ENCODE peak calls at places on chromosomes 4 and X, in eight cellular contexts. F is Right ventricle myocardium superior; D is fibroblast of gingiva; W is effector CD4-positive, alpha-beta T cell; L is cardiac muscle cell; P is AG08396; U is endothelial cell; A is breast epithelium. M is an unnamed sample.

GRCh38 chrX:135513140-135513535 is 7.3 kb upstream of the INTS6L start:
- DNase-seq in F (no peak), D (no peak), W (no peak), L (no peak), P (no peak), U (no peak), A (no peak), M (no peak)

GRCh38 chr4:144818136-144818535 is 172.2 kb downstream of the HHIP start:
- DNase-seq in F (no peak), D (no peak), W (no peak), L (no peak), P (no peak), U (no peak), A (no peak), M (no peak)

GRCh38 chr4:20180509-20180908 is 71.2 kb upstream of the SLIT2 start:
- DNase-seq in F (no peak), D (no peak), W (no peak), L (no peak), P (no peak), U (no peak), A (no peak), M (no peak)

GRCh38 chrX:21354725-21355124 is 19.5 kb upstream of the CNKSR2 start:
- DNase-seq in F (no peak), D (no peak), W (no peak), L (no peak), P (no peak), U (no peak), A (no peak), M (no peak)

GRCh38 chr4:103645991-103646390 is 73.8 kb downstream of the TACR3 start:
- DNase-seq in F (no peak), D (no peak), W (no peak), L (no peak), P (no peak), U (no peak), A (no peak), M (no peak)

GRCh38 chr4:99827857-99828256 is 11.2 kb downstream of the DAPP1 start:
- DNase-seq in F (no peak), D (no peak), W (no peak), L (no peak), P (no peak), U (no peak), A (no peak), M (no peak)

GRCh38 chrX:103792916-103793540 is 16.4 kb downstream of the PLP1 start:
- DNase-seq in F (no peak), D (peak), W (no peak), L (peak), P (no peak), U (no peak), A (no peak), M (no peak)

GRCh38 chrX:110258552-110258951 is 59.3 kb downstream of the AMMECR1 start:
- DNase-seq in F (no peak), D (peak), W (no peak), L (peak), P (no peak), U (no peak), A (no peak), M (no peak)

GRCh38 chrX:71976753-71977152 is 66.1 kb downstream of the NHSL2 start:
- DNase-seq in F (no peak), D (no peak), W (no peak), L (peak), P (no peak), U (no peak), A (no peak), M (no peak)

GRCh38 chr4:4914965-4915845 is 55.7 kb downstream of the MSX1 start:
- DNase-seq in F (no peak), D (no peak), W (no peak), L (no peak), P (no peak), U (no peak), A (no peak), M (no peak)

GRCh38 chrX:10350991-10351390 is 194.2 kb downstream of the CLCN4 start:
- DNase-seq in F (no peak), D (peak), W (no peak), L (no peak), P (peak), U (no peak), A (no peak), M (no peak)

GRCh38 chrX:111568356-111568755 is 56.9 kb downstream of the SERTM2 start:
- DNase-seq in F (no peak), D (no peak), W (no peak), L (peak), P (peak), U (peak), A (no peak), M (no peak)

GRCh38 chrX:37347420-37347819 is 1.7 kb upstream of the PRRG1 start:
- DNase-seq in F (peak), D (peak), W (no peak), L (peak), P (peak), U (no peak), A (no peak), M (no peak)

GRCh38 chrX:24125028-24125612 is 24.4 kb upstream of the ZFX start:
- DNase-seq in F (no peak), D (no peak), W (no peak), L (no peak), P (no peak), U (no peak), A (no peak), M (no peak)

GRCh38 chrX:121558886-121559285 is 511.5 kb downstream of the GLUD2 start:
- DNase-seq in F (no peak), D (no peak), W (no peak), L (no peak), P (no peak), U (no peak), A (no peak), M (no peak)

GRCh38 chr4:86441175-86441960 is 81.5 kb upstream of the MAPK10 start:
- DNase-seq in F (no peak), D (peak), W (no peak), L (peak), P (no peak), U (no peak), A (no peak), M (no peak)

GRCh38 chrX:115533485-115533884 is 27.5 kb upstream of the PLS3 start:
- DNase-seq in F (no peak), D (peak), W (no peak), L (peak), P (peak), U (no peak), A (no peak), M (no peak)

GRCh38 chr4:83890231-83890630 is 354.3 kb downstream of the GPAT3 start:
- DNase-seq in F (no peak), D (no peak), W (no peak), L (no peak), P (no peak), U (no peak), A (no peak), M (no peak)

GRCh38 chr4:144280688-144281087 is 140.2 kb upstream of the GYPA start:
- DNase-seq in F (no peak), D (no peak), W (no peak), L (no peak), P (no peak), U (no peak), A (no peak), M (no peak)

GRCh38 chrX:41468647-41469323 is 21.6 kb downstream of the NYX start:
- DNase-seq in F (no peak), D (peak), W (no peak), L (peak), P (no peak), U (no peak), A (no peak), M (no peak)

GRCh38 chr4:101280866-101281600 is 66.3 kb downstream of the PPP3CA start:
- DNase-seq in F (no peak), D (no peak), W (no peak), L (no peak), P (no peak), U (no peak), A (no peak), M (no peak)

GRCh38 chr4:180449395-180449956 is 1793.7 kb upstream of the TENM3 start:
- DNase-seq in F (no peak), D (no peak), W (no peak), L (peak), P (no peak), U (peak), A (no peak), M (no peak)

GRCh38 chr4:146567396-146567795 is 45.7 kb upstream of the SLC10A7 start:
- DNase-seq in F (no peak), D (no peak), W (no peak), L (peak), P (no peak), U (no peak), A (no peak), M (no peak)

GRCh38 chr4:37675587-37676290 is 10.4 kb downstream of the RELL1 start:
- DNase-seq in F (no peak), D (no peak), W (no peak), L (no peak), P (no peak), U (no peak), A (no peak), M (no peak)

GRCh38 chrX:153074935-153075334 is 2.7 kb downstream of the PNMA6A start:
- DNase-seq in F (no peak), D (no peak), W (no peak), L (no peak), P (no peak), U (no peak), A (no peak), M (no peak)

GRCh38 chr4:142161093-142161492 is 524.7 kb downstream of the IL15 start:
- DNase-seq in F (no peak), D (no peak), W (no peak), L (no peak), P (no peak), U (no peak), A (no peak), M (no peak)

GRCh38 chr4:95181446-95182306 is 367.1 kb downstream of the UNC5C start:
- DNase-seq in F (no peak), D (no peak), W (no peak), L (peak), P (no peak), U (no peak), A (no peak), M (no peak)

GRCh38 chr4:147370473-147370872 is 110.4 kb upstream of the EDNRA start:
- DNase-seq in F (no peak), D (no peak), W (no peak), L (peak), P (no peak), U (no peak), A (no peak), M (no peak)

GRCh38 chrX:143632625-143633387 is 3.1 kb downstream of the SLITRK4 start:
- DNase-seq in F (no peak), D (no peak), W (no peak), L (peak), P (no peak), U (no peak), A (no peak), M (no peak)

GRCh38 chrX:134365923-134366322 is 94.0 kb upstream of the HPRT1 start:
- DNase-seq in F (no peak), D (no peak), W (no peak), L (no peak), P (no peak), U (no peak), A (no peak), M (no peak)

GRCh38 chr4:10201356-10202223 is 85.0 kb upstream of the WDR1 start:
- DNase-seq in F (no peak), D (no peak), W (no peak), L (no peak), P (peak), U (no peak), A (no peak), M (no peak)

GRCh38 chr4:18689308-18689915 is 667.9 kb upstream of the LCORL start:
- DNase-seq in F (no peak), D (peak), W (peak), L (peak), P (peak), U (peak), A (peak), M (peak)

GRCh38 chrX:97367149-97367548 is 483.4 kb downstream of the RPA4 start:
- DNase-seq in F (no peak), D (peak), W (no peak), L (peak), P (no peak), U (no peak), A (no peak), M (no peak)